ENCODE peak calls at places on chromosomes 16 and 17, in ten cellular contexts. V is H9, E is stomach, I is mucosa of descending colon, N is colonic mucosa, Z is cardiac muscle cell, U is Caco-2, J is uterus, Y is ovary, F is heart right ventricle. C is an unnamed sample.

GRCh38 chr16:11384184-11384955 is 39.1 kb downstream of the RMI2 start:
- DNase-seq in V (no peak), E (no peak), I (peak; percentile 33), N (no peak), Z (no peak), U (no peak), J (no peak), Y (no peak), F (no peak), C (no peak)

GRCh38 chr16:20316715-20317114 is 10.6 kb downstream of the GP2 start:
- DNase-seq in V (no peak), E (no peak), I (no peak), N (no peak), Z (no peak), U (no peak), J (no peak), Y (no peak), F (no peak), C (no peak)

GRCh38 chr16:85338638-85338982 is 226.3 kb upstream of the CIBAR2 start:
- DNase-seq in V (no peak), E (no peak), I (no peak), N (no peak), Z (no peak), U (no peak), J (no peak), Y (no peak), F (no peak), C (no peak)

GRCh38 chr16:82995927-82996441 is 369.2 kb downstream of the CDH13 start:
- DNase-seq in V (no peak), E (no peak), I (no peak), N (peak; percentile 61), Z (peak; percentile 93), U (no peak), J (peak; percentile 46), Y (no peak), F (no peak), C (no peak)

GRCh38 chr17:37701424-37702020 is 43.3 kb downstream of the HNF1B start:
- DNase-seq in V (peak; percentile 56), E (peak; percentile 63), I (no peak), N (peak; percentile 80), Z (peak; percentile 20), U (no peak), J (no peak), Y (no peak), F (peak; percentile 16), C (no peak)

GRCh38 chr16:29975134-29975538 is 1.5 kb downstream of the TAOK2 start:
- DNase-seq in V (no peak), E (no peak), I (no peak), N (no peak), Z (no peak), U (no peak), J (no peak), Y (no peak), F (no peak), C (no peak)

GRCh38 chr16:27520982-27521673 is 28.6 kb downstream of the GTF3C1 start:
- DNase-seq in V (no peak), E (no peak), I (no peak), N (no peak), Z (peak; percentile 78), U (no peak), J (peak; percentile 54), Y (no peak), F (peak; percentile 72), C (no peak)

GRCh38 chr17:80219777-80220708 is at the start of the genes SGSH and SLC26A11:
- DNase-seq in V (peak; percentile 93), E (peak; percentile 87), I (peak; percentile 88), N (peak; percentile 87), Z (peak; percentile 75), U (peak; percentile 86), J (peak; percentile 78), Y (peak; percentile 80), F (peak; percentile 87), C (peak; percentile 96)

GRCh38 chr17:3959295-3959899 is 4.8 kb downstream of the ATP2A3 start:
- DNase-seq in V (no peak), E (peak; percentile 66), I (peak; percentile 87), N (peak; percentile 88), Z (peak; percentile 14), U (peak; percentile 40), J (no peak), Y (no peak), F (no peak), C (no peak)

GRCh38 chr17:3956983-3957382 is 7.3 kb downstream of the ATP2A3 start:
- DNase-seq in V (no peak), E (no peak), I (no peak), N (no peak), Z (no peak), U (no peak), J (no peak), Y (no peak), F (no peak), C (no peak)

GRCh38 chr17:3958200-3958599 is 6.0 kb downstream of the ATP2A3 start:
- DNase-seq in V (no peak), E (no peak), I (no peak), N (no peak), Z (no peak), U (no peak), J (no peak), Y (no peak), F (no peak), C (no peak)

GRCh38 chr17:3956558-3956957 is 7.7 kb downstream of the ATP2A3 start:
- DNase-seq in V (no peak), E (no peak), I (no peak), N (no peak), Z (no peak), U (no peak), J (no peak), Y (no peak), F (no peak), C (no peak)

DNA sequence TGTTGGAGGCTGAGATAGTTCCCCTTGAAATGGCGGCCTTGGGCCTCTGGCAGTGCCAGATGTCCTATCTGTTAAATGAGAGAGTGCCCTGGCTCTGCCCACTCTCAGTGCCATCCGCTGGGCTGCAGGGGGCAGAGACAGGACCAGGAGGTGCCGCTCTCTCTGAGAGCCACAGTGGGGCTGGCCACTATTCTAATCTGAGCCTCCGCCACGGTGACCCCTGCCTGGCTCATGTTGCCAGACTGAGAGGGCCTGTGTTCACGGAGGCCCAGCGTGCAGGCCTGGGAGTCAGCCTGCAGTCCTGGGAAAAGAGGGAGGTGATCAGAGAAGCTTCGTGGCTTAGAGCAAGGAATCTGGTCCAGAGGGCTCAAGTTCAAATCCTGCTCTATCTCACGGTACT is 6.5 kb downstream of the ATP2A3 start:
- DNase-seq in V (no peak), E (no peak), I (no peak), N (no peak), Z (no peak), U (no peak), J (no peak), Y (no peak), F (no peak), C (no peak)
- H3K4me1 ChIP-seq in V (peaks cover 3% of the 10 kb centered on the region), E (peaks cover 37% of the 10 kb centered on the region), I (peaks cover 43% of the 10 kb centered on the region), N (peaks cover 25% of the 10 kb centered on the region), Z (peaks cover 15% of the 10 kb centered on the region), U (peaks cover 10% of the 10 kb centered on the region), J (no peaks in the 10 kb centered on the region), Y (no peaks in the 10 kb centered on the region), F (peaks cover 23% of the 10 kb centered on the region), C (peaks cover 6% of the 10 kb centered on the region)

DNA sequence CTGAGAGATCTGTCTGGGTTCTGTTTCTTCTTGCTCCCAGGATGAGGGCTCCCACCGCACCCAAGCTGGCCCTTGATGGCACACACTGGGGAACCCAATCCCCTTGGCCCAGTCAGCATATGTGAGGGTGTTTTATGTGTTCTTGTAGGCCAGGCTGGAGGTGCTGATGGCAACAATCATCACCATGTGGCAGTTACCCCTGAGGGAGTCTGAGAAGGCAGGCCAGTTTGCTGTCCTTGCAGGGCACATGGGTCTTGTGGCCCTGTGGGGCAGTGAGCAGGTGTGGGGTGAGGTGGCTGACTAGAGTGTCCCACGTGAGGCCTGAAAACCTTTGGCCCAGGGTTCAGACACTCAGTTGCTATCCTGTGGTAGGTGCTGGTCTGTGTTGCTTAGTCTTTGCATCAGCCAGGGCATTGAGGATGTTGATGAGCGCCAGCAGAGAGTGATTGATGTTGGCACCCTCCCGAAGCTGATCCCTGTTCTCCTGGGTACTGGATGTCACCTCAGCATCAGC is 2183.0 kb downstream of the TP53TG3F start:
- DNase-seq in V (no peak), E (no peak), I (no peak), N (no peak), Z (no peak), U (no peak), J (no peak), Y (no peak), F (no peak), C (no peak)
- H3K9me3 ChIP-seq in V (peaks cover 78% of the 10 kb centered on the region), E (peaks cover 33% of the 10 kb centered on the region), I (peaks cover 75% of the 10 kb centered on the region), N (no peaks in the 10 kb centered on the region), Z (no peaks in the 10 kb centered on the region), U (no peaks in the 10 kb centered on the region), J (no peaks in the 10 kb centered on the region), Y (no peaks in the 10 kb centered on the region), F (peaks cover 3% of the 10 kb centered on the region), C (no peaks in the 10 kb centered on the region)

GRCh38 chr16:88677721-88678120 is 8.6 kb downstream of the SNAI3 start:
- DNase-seq in V (no peak), E (no peak), I (no peak), N (no peak), Z (no peak), U (no peak), J (no peak), Y (no peak), F (no peak), C (no peak)

GRCh38 chr16:88681709-88682451 is 4.4 kb downstream of the SNAI3 start:
- DNase-seq in V (no peak), E (peak; percentile 69), I (peak; percentile 85), N (no peak), Z (peak; percentile 16), U (no peak), J (no peak), Y (no peak), F (peak; percentile 26), C (peak; percentile 82)

GRCh38 chr16:88678224-88678979 is 7.9 kb downstream of the SNAI3 start:
- DNase-seq in V (peak; percentile 71), E (no peak), I (no peak), N (no peak), Z (no peak), U (no peak), J (no peak), Y (no peak), F (no peak), C (no peak)

GRCh38 chr16:88680554-88681083 is 5.7 kb downstream of the SNAI3 start:
- DNase-seq in V (no peak), E (no peak), I (no peak), N (no peak), Z (no peak), U (no peak), J (no peak), Y (no peak), F (no peak), C (no peak)

DNA sequence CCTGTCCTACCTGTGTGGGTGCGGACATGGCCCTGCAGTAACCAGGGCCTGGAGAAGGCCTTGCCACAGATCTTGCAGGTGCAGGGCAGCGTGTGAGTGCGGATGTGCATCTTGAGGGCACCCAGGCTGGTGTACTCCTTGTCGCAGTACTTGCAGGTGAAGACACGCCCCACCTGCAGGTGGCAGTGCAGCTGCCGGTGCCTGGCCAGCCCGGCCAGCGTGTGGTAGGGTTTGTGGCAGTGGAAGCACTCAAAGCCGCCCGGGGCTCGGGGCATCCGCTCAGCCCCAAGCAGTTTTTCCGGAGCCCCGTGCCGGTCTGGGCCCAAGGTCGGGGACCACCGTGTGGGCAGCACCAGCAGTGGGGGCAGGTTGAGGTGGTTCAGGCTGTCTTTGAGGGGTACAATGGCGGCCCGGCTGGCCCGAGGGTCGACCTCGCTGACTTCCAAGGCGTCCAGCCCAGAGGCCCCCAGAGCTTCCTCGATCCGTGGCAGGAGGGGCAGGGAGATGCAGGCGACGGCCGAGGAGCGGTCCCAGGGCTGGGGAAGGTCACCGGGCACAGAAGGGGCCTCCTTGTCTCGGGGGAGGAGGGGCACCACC is 5.1 kb downstream of the SNAI3 start:
- DNase-seq in V (peak; percentile 84), E (peak; percentile 75), I (peak; percentile 86), N (peak; percentile 61), Z (no peak), U (no peak), J (no peak), Y (no peak), F (no peak), C (no peak)
- TF ChIP-seq CTCF in V (peak; percentile 74), E (no peak), I (peak; percentile 52), N (peak; percentile 54), Z (peak; percentile 19), U (peak; percentile 75), J (no peak), Y (no peak), F (no peak), C (no peak)

GRCh38 chr17:21284319-21285163 is at the start of gene MAP2K3:
- DNase-seq in V (peak; percentile 100), E (peak; percentile 100), I (peak; percentile 100), N (peak; percentile 99), Z (peak; percentile 99), U (peak; percentile 100), J (peak; percentile 99), Y (peak; percentile 99), F (peak; percentile 99), C (peak; percentile 100)

GRCh38 chr17:21286771-21287702 is 2.5 kb downstream of the MAP2K3 start:
- DNase-seq in V (no peak), E (peak; percentile 88), I (peak; percentile 82), N (peak; percentile 74), Z (no peak), U (no peak), J (no peak), Y (no peak), F (no peak), C (peak; percentile 70)

GRCh38 chr17:21283482-21284318 is 811 bp upstream of the MAP2K3 start:
- DNase-seq in V (no peak), E (peak; percentile 52), I (peak; percentile 78), N (no peak), Z (peak; percentile 45), U (no peak), J (no peak), Y (peak; percentile 44), F (no peak), C (no peak)

GRCh38 chr17:21286066-21286770 is 1.7 kb downstream of the MAP2K3 start:
- DNase-seq in V (no peak), E (peak; percentile 91), I (peak; percentile 93), N (peak; percentile 92), Z (peak; percentile 99), U (peak; percentile 91), J (peak; percentile 94), Y (peak; percentile 87), F (peak; percentile 82), C (peak; percentile 96)

DNA sequence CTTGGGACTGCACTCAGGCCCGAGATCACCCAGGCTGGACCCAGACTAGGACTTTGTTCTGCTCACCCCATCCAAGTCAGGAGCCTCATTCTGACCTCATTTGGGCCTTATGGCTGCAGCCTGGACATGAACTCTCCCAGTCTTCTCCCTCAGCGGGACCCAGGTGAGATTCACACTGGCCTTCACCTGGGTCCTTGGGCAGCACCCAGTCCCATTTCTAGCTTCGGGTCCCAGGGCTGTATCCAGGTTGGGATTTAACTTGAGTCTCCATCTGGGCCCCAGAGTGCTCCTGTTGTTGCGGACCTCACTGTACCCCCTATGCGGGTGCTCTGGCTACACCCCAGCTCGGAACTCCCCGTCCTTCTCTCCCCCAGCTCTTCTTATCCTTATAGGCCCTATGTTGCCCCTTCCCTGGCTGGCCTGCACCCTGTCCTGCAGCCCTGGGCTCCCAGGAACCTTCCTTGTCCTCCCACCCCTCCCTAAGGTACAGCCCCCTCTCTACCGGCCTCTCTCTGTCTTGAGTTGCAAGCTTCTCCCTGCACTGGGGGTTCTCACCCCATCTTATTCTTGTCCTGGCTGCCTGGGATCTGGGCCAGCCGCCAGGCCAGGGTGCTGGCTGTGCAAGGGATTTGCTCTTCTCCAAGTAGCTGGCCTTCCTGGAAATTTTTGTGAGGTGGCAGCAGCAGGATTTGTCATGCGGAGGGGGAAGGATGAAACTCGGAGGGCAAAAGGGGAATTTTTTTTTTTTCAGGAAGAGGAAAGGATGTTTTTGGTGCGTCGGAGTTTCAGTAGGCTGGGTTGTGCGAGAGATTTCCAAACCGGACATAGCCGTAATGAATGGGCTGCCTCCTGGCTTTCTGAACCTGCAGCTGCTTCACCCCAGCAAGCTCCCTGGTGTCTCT is 904 bp downstream of the MAP2K3 start:
- DNase-seq in V (no peak), E (peak; percentile 61), I (peak; percentile 59), N (peak; percentile 63), Z (peak; percentile 66), U (no peak), J (no peak), Y (no peak), F (no peak), C (no peak)
- H3K4me1 ChIP-seq in V (no peaks in the 10 kb centered on the region), E (peaks cover 65% of the 10 kb centered on the region), I (peaks cover 39% of the 10 kb centered on the region), N (peaks cover 21% of the 10 kb centered on the region), Z (peaks cover 12% of the 10 kb centered on the region), U (peaks cover 22% of the 10 kb centered on the region), J (peaks cover 11% of the 10 kb centered on the region), Y (peaks cover 27% of the 10 kb centered on the region), F (peaks cover 55% of the 10 kb centered on the region), C (peaks cover 77% of the 10 kb centered on the region)